ENCODE peak calls at places on chromosomes 4 and X, in ten cellular contexts. E, V, T, A, C, F, Z, J, X and P are unnamed samples.

GRCh38 chrX:20913760-20914159 is 460.5 kb upstream of the CNKSR2 start:
- DNase-seq in F (peak; percentile 65), Z (no peak), V (no peak), X (no peak), A (no peak), T (peak; percentile 34), E (no peak), J (no peak), C (no peak), P (peak; percentile 32)

GRCh38 chrX:3227526-3227925 is 118.9 kb downstream of the MXRA5 start:
- DNase-seq in V (no peak), J (no peak), X (no peak), E (no peak), Z (no peak), T (no peak), A (no peak), C (no peak), F (no peak), P (no peak)

GRCh38 chr4:156290811-156291210 is 337.1 kb upstream of the CTSO start:
- DNase-seq in A (no peak), E (no peak), F (no peak), T (no peak), V (no peak), X (no peak), J (no peak), C (peak; percentile 48), Z (no peak), P (no peak)

GRCh38 chrX:145524931-145525330 is 277.6 kb downstream of the SPANXN1 start:
- DNase-seq in E (no peak), Z (no peak), F (peak; percentile 0), X (no peak), A (no peak), V (no peak), J (no peak), C (no peak), T (no peak), P (no peak)

GRCh38 chr4:76800902-76801301 is 97.0 kb downstream of the SOWAHB start:
- DNase-seq in T (no peak), A (no peak), J (no peak), C (no peak), F (no peak), X (no peak), E (no peak), V (no peak), Z (no peak), P (no peak)

GRCh38 chr4:98583265-98583664 is 75.1 kb downstream of the TSPAN5 start:
- DNase-seq in E (no peak), Z (no peak), V (no peak), J (no peak), T (no peak), X (no peak), C (no peak), A (no peak), F (no peak), P (no peak)

GRCh38 chrX:97315939-97316338 is 432.2 kb downstream of the RPA4 start:
- DNase-seq in J (no peak), V (no peak), C (no peak), X (no peak), E (no peak), A (no peak), Z (no peak), T (no peak), F (no peak), P (no peak)

GRCh38 chrX:132957211-132958085 is 981 bp downstream of the HS6ST2 start:
- DNase-seq in X (no peak), V (no peak), T (peak; percentile 47), E (no peak), F (peak; percentile 67), Z (peak; percentile 23), C (peak; percentile 15), A (peak; percentile 3), J (no peak), P (peak; percentile 62)

GRCh38 chr4:15202481-15202880 is 200.2 kb downstream of the CPEB2 start:
- DNase-seq in V (no peak), Z (no peak), A (no peak), E (peak; percentile 17), F (no peak), C (peak; percentile 59), X (no peak), J (no peak), T (peak; percentile 10), P (no peak)

GRCh38 chr4:177108708-177109107 is 201.0 kb upstream of the NEIL3 start:
- DNase-seq in F (no peak), V (no peak), E (peak; percentile 21), A (no peak), T (no peak), X (no peak), J (no peak), Z (no peak), C (peak; percentile 37), P (no peak)

GRCh38 chr4:41285202-41285876 is 28.6 kb downstream of the UCHL1 start:
- DNase-seq in V (no peak), T (no peak), E (no peak), X (no peak), F (no peak), Z (no peak), J (no peak), C (no peak), A (no peak), P (no peak)

GRCh38 chrX:34873500-34874225 is 68.9 kb upstream of the FAM47B start:
- DNase-seq in V (no peak), Z (no peak), E (no peak), F (no peak), J (no peak), A (no peak), C (peak; percentile 32), X (no peak), T (no peak), P (no peak)

GRCh38 chr4:48149971-48150370 is 15.9 kb upstream of the TXK start:
- DNase-seq in E (no peak), V (no peak), Z (no peak), A (no peak), C (no peak), X (no peak), F (no peak), T (no peak), J (no peak), P (no peak)

GRCh38 chr4:48152259-48152658 is 18.2 kb upstream of the TXK start:
- DNase-seq in T (no peak), A (no peak), C (no peak), V (no peak), J (no peak), Z (no peak), E (no peak), X (no peak), F (no peak), P (no peak)

GRCh38 chr4:48153791-48154550 is 19.9 kb upstream of the TXK start:
- DNase-seq in J (no peak), X (no peak), C (no peak), E (no peak), A (no peak), V (no peak), T (no peak), F (no peak), Z (no peak), P (no peak)
- H3K9me3 ChIP-seq in J (peaks cover 32% of the 10 kb centered on the region), X (peaks cover 4% of the 10 kb centered on the region), C (no peaks in the 10 kb centered on the region), E (no peaks in the 10 kb centered on the region), A (no peaks in the 10 kb centered on the region), V (no peaks in the 10 kb centered on the region), T (no peaks in the 10 kb centered on the region), F (peaks cover 3% of the 10 kb centered on the region), Z (no peaks in the 10 kb centered on the region), P (peaks cover 13% of the 10 kb centered on the region)

DNA sequence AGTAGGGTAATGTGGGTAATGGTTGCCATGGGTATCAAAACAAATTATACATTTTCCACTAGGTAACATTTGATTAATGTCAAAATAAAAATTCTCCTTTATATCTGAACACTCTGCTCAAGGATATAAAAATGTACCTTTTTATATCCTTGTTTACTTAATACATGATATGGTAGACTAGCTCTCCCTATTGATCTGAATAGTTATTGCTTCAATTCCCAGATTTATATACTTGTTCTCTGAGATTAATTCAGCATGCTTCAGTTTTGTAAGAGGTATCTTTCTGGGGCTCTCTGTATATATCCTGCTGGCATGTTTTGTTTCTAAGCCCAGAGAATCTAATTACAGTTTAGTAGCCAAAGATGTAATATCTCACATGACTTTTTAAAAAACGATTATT is 169.7 kb downstream of the NPNT start:
- DNase-seq in F (no peak), C (no peak), A (no peak), Z (no peak), J (no peak), X (no peak), V (no peak), E (no peak), T (no peak), P (no peak)
- H3K4me1 ChIP-seq in F (no peaks in the 10 kb centered on the region), C (peaks cover 4% of the 10 kb centered on the region), A (no peaks in the 10 kb centered on the region), Z (no peaks in the 10 kb centered on the region), J (peaks cover 9% of the 10 kb centered on the region), X (no peaks in the 10 kb centered on the region), V (no peaks in the 10 kb centered on the region), E (peaks cover 4% of the 10 kb centered on the region), T (peaks cover 11% of the 10 kb centered on the region), P (peaks cover 19% of the 10 kb centered on the region)

DNA sequence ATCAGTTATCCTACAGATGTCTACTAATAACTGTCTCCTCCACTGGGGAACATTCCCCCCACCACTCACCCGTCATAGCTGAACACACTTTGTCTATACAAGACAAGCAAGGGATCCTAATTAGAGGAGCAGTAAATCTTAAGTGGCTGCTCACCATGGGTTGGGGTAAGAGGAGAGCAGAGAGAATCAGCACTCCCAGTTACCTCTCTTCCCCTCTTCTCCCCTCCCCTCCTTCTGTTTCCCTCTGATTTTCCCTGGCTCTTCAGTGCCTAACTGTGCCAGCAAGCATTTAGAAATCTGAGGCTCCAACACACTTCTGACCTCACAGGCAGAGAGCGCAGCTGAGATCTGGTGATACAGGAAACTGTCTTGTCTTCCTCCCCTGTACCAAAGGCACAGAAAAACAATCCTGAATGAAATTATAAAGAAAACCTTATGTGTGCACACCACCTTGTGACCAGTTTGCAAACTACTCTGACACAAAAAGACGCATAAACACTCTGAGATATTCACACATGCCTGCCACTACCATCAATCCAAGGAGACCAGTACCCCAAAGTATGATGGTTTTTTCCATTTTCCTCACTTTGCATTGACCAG is 82.5 kb upstream of the SMIM10 start:
- DNase-seq in F (no peak), A (no peak), X (no peak), C (no peak), J (no peak), V (no peak), E (peak; percentile 11), Z (no peak), T (peak; percentile 18), P (no peak)
- TF ChIP-seq CTCF in F (peak; percentile 28), A (no peak), X (no peak), C (no peak), J (no peak), V (no peak), E (no peak), Z (no peak), T (peak; percentile 33), P (peak; percentile 5)

GRCh38 chrX:27675493-27675892 is 85.3 kb downstream of the DCAF8L2 start:
- DNase-seq in F (no peak), Z (no peak), V (no peak), C (peak; percentile 22), A (no peak), E (peak; percentile 76), X (no peak), J (no peak), T (peak; percentile 17), P (no peak)

GRCh38 chrX:27679281-27679680 is 89.1 kb downstream of the DCAF8L2 start:
- DNase-seq in Z (no peak), X (no peak), V (no peak), A (no peak), C (peak; percentile 74), E (peak; percentile 36), F (no peak), J (no peak), T (no peak), P (no peak)

DNA sequence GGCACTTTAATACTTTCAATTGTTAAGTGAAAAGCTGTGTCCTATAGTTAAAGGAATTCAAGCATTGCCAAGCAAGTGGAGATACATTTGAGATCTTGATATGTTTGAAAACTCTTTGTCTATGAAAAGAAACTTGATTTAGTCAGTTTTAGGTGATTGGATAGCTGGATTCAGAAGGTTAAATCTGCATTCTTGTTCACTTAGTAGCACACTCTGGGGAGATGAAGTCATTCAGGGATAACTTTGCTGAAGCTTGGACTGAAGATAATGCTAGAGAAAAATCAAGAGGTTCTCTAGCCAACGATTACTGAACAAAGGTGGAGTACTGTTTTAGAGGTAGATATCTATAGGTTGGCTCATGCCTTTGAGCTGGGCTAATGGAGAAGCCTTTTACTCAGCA is 90.6 kb downstream of the DCAF8L2 start:
- DNase-seq in T (no peak), E (peak; percentile 5), F (no peak), V (no peak), X (no peak), A (no peak), J (no peak), Z (no peak), C (peak; percentile 71), P (no peak)
- H3K9me3 ChIP-seq in T (no peaks in the 10 kb centered on the region), E (no peaks in the 10 kb centered on the region), F (no peaks in the 10 kb centered on the region), V (no peaks in the 10 kb centered on the region), X (no peaks in the 10 kb centered on the region), A (no peaks in the 10 kb centered on the region), J (no peaks in the 10 kb centered on the region), Z (no peaks in the 10 kb centered on the region), C (no peaks in the 10 kb centered on the region), P (no peaks in the 10 kb centered on the region)